ENCODE peak calls at places on chromosomes 2 and 18, in five cellular contexts. One of them, this sample, is unnamed.

GRCh38 chr2:8529706-8530277 is 152.1 kb upstream of the ID2 start:
- DNase-seq in GM23338: no peak
- DNase-seq in HCT116: no peak
- DNase-seq in K562: no peak
- DNase-seq in GM12878: no peak
- DNase-seq in this sample: no peak

GRCh38 chr2:67834482-67834881 is 228.3 kb downstream of the C1D start:
- DNase-seq in K562: no peak
- DNase-seq in GM12878: no peak
- DNase-seq in HCT116: no peak
- DNase-seq in GM23338: no peak
- DNase-seq in this sample: no peak

GRCh38 chr2:76311713-76312112 is 601.0 kb upstream of the GCFC2 start:
- DNase-seq in GM12878: no peak
- DNase-seq in GM23338: no peak
- DNase-seq in HCT116: no peak
- DNase-seq in K562: no peak
- DNase-seq in this sample: no peak

GRCh38 chr2:196725882-196726281 is 73.6 kb downstream of the GTF3C3 start:
- DNase-seq in GM12878: no peak
- DNase-seq in GM23338: no peak
- DNase-seq in K562: no peak
- DNase-seq in HCT116: no peak
- DNase-seq in this sample: no peak

GRCh38 chr2:174605687-174606086 is 8.1 kb upstream of the WIPF1 start:
- DNase-seq in HCT116: peak
- DNase-seq in K562: no peak
- DNase-seq in GM12878: no peak
- DNase-seq in GM23338: peak
- DNase-seq in this sample: no peak

GRCh38 chr2:194672994-194673393 is 984.0 kb upstream of the SLC39A10 start:
- DNase-seq in K562: no peak
- DNase-seq in GM12878: no peak
- DNase-seq in HCT116: no peak
- DNase-seq in GM23338: peak
- DNase-seq in this sample: no peak

GRCh38 chr2:129078548-129078947 is 759.9 kb upstream of the HS6ST1 start:
- DNase-seq in HCT116: no peak
- DNase-seq in GM23338: no peak
- DNase-seq in K562: no peak
- DNase-seq in GM12878: no peak
- DNase-seq in this sample: no peak

GRCh38 chr18:28875059-28875458 is 698.1 kb upstream of the CDH2 start:
- DNase-seq in GM12878: no peak
- DNase-seq in GM23338: no peak
- DNase-seq in K562: no peak
- DNase-seq in HCT116: no peak
- DNase-seq in this sample: no peak

GRCh38 chr18:10143601-10144000 is 229.8 kb downstream of the VAPA start:
- DNase-seq in GM23338: no peak
- DNase-seq in GM12878: no peak
- DNase-seq in K562: no peak
- DNase-seq in HCT116: no peak
- DNase-seq in this sample: no peak

GRCh38 chr18:59963229-59963628 is 63.4 kb downstream of the PMAIP1 start:
- DNase-seq in HCT116: no peak
- DNase-seq in GM12878: no peak
- DNase-seq in GM23338: no peak
- DNase-seq in K562: no peak
- DNase-seq in this sample: no peak
- TF ChIP-seq REST in HCT116: no peak
- TF ChIP-seq REST in GM12878: no peak
- TF ChIP-seq REST in GM23338: no peak
- TF ChIP-seq REST in K562: no peak
- TF ChIP-seq REST in this sample: no peak

GRCh38 chr18:35347991-35348390 is 3.8 kb upstream of the ZNF24 start:
- DNase-seq in GM23338: no peak
- DNase-seq in GM12878: no peak
- DNase-seq in HCT116: no peak
- DNase-seq in K562: no peak
- DNase-seq in this sample: no peak
- TF ChIP-seq EZH2 in GM23338: no peak
- TF ChIP-seq EZH2 in GM12878: no peak
- TF ChIP-seq EZH2 in HCT116: no peak
- TF ChIP-seq EZH2 in K562: no peak
- TF ChIP-seq EZH2 in this sample: no peak

GRCh38 chr2:20707601-20708000 is 40.7 kb downstream of the GDF7 start:
- DNase-seq in K562: no peak
- DNase-seq in GM12878: no peak
- DNase-seq in HCT116: no peak
- DNase-seq in GM23338: no peak
- DNase-seq in this sample: no peak
- TF ChIP-seq REST in K562: no peak
- TF ChIP-seq REST in GM12878: no peak
- TF ChIP-seq REST in HCT116: no peak
- TF ChIP-seq REST in GM23338: no peak
- TF ChIP-seq REST in this sample: no peak

DNA sequence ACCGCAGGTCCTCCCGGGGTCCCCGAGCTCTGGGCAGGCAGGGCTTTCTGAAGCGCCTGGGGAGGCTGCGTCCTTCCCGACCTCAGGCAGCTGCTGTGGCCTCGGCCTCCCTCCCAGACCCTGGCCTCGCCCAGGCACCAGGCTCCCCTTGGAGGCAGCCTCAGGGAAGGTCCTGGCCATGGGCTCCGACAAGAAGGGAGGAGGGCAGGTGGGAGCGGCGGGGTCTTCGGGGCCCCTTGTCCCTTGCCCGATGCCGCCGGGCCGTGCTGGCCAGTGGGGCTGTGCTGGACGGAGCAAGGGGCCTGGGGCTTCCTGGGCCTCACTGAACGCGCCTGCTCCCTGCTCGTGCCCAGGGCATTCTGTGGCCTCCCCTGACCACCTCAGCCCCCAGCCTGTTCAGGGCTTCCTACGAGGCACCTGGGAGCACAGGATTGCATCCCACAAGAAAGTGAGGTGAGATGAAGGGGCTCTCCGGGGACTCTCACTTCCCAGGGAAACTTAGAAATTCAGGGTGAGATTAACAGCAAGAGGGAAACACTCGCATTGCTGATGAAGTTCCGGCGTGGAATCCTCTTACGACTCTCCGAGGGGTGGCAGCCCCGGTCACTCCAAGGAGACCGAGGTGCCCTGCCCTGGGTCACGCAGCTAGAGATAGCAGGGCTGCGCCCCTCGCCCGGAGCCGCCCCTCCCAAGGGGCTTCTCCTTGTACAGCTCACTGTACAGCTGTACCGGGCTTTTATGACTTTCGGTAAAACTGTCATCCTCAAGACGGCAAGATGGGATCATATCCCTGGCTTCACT is 792 bp downstream of the MFSD2B start:
- DNase-seq in HCT116: no peak
- DNase-seq in K562: peak
- DNase-seq in GM23338: peak
- DNase-seq in GM12878: no peak
- DNase-seq in this sample: no peak
- TF ChIP-seq EZH2 in HCT116: no peak
- TF ChIP-seq EZH2 in K562: no peak
- TF ChIP-seq EZH2 in GM23338: no peak
- TF ChIP-seq EZH2 in GM12878: no peak
- TF ChIP-seq EZH2 in this sample: no peak

DNA sequence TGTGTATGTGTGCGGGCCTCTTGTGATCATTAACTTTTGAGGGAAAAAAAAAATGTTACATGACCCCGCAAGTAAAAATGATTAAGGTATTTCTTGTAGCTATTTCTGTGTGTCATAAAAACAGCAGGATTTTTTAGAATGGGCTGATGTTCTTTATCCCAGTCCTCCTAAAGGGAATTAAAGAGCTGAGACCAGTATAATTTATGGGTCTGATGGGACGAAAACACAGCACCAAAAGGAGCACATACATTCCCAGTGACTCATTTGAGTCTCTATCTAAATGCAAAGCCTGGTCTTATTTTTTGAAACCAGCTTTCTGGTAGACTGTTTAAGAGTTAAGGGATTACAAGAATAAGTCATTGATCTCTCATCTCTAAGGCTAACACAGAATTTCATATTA is 342.2 kb upstream of the EPHA4 start:
- DNase-seq in GM23338: no peak
- DNase-seq in K562: no peak
- DNase-seq in HCT116: no peak
- DNase-seq in GM12878: no peak
- DNase-seq in this sample: no peak
- TF ChIP-seq REST in GM23338: no peak
- TF ChIP-seq REST in K562: no peak
- TF ChIP-seq REST in HCT116: no peak
- TF ChIP-seq REST in GM12878: no peak
- TF ChIP-seq REST in this sample: no peak

GRCh38 chr2:170712653-170713279 is 2.4 kb upstream of the SP5 start:
- DNase-seq in K562: no peak
- DNase-seq in HCT116: no peak
- DNase-seq in GM23338: peak
- DNase-seq in GM12878: no peak
- DNase-seq in this sample: no peak
- TF ChIP-seq EZH2 in K562: no peak
- TF ChIP-seq EZH2 in HCT116: no peak
- TF ChIP-seq EZH2 in GM23338: peak
- TF ChIP-seq EZH2 in GM12878: peak
- TF ChIP-seq EZH2 in this sample: no peak

DNA sequence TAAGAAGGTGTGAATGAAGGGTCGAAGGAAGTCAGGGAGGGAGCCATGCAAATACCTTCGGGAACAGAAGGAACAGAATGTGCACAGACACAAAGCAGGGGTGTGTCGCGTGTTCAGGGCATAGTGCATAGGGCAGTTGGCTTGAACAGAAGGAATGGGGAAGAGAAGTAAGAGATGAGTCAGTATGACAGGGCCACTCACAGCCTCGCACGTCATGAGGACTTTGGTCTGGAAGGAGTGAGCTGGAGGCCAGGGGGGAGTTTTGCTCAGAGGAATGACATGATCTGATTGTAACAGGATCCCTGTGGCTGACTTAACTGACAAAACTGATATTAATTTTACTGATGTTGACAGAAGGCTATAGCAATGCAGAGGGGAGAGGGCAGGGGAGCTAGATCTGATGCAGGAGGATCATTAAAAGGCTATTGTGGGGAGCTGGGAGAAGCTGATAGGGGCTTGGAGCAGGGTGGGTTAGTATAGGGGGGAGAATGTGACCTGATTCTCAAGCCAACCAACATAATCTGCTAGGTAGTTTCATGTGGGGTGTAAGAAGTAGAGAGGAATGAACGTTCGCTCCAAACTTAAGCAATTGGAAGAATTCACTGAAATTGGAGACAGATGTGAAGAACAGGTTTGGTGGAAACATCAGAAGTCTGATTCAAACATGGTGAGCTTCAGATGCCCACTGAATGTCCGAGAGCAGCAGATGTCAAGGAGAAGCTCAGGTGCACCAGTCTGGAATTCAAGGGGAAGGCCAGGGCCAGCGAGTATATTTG is 60.4 kb upstream of the COPS8 start:
- DNase-seq in GM12878: no peak
- DNase-seq in HCT116: peak
- DNase-seq in K562: no peak
- DNase-seq in GM23338: no peak
- DNase-seq in this sample: peak
- TF ChIP-seq REST in GM12878: no peak
- TF ChIP-seq REST in HCT116: no peak
- TF ChIP-seq REST in K562: no peak
- TF ChIP-seq REST in GM23338: no peak
- TF ChIP-seq REST in this sample: no peak

DNA sequence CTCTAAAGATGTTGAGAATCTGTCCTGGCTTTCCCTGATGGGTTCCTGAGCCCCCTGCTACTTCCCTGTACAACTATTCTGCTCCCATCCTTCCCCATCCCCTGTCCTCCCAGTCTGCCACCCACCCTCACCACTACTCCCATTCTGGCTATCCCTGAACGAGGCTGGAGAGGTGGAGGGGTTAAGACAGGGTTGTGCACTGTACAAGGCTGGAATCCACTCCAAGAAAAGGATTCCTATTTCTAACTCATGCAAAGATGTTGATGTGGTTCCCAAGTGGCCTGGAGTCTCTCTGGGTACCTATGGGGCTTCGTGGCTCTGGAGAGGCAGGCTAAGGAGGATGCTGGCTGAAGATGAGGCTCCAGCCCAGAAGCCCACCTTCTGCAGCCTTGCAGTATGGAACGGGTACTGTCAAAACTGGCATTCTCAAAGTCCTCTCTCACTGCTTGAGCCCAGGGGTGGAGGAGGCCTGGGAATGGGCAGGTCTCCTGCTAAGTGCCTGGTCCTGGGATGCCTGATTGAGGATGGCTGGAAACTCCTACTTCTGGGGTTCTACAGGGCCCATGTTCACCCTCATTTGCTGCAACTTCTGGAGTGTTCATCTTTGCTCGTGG is 1.3 kb upstream of the FEV start:
- DNase-seq in HCT116: no peak
- DNase-seq in GM12878: no peak
- DNase-seq in K562: no peak
- DNase-seq in GM23338: no peak
- DNase-seq in this sample: no peak
- TF ChIP-seq EZH2 in HCT116: no peak
- TF ChIP-seq EZH2 in GM12878: no peak
- TF ChIP-seq EZH2 in K562: no peak
- TF ChIP-seq EZH2 in GM23338: peak
- TF ChIP-seq EZH2 in this sample: no peak

DNA sequence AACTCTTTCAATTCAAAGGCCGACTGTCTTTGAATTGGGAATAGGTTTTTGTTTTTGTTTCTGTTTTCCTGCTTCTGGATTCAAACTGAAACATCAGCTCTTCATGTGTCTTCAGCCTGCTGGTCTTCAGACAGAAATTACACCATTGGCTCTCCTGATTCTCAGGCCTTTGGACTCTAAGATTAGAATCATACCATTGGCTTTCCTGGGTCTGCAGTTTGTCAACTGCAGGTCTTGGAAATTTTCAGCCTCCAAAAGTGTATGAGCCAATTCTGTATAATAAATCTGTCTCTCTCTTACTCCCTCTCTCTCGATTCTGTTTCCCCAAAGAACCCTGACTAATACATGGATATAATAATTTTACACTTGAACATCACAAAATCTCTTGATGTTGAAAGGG is 31.1 kb downstream of the CTLA4 start:
- DNase-seq in K562: no peak
- DNase-seq in GM23338: no peak
- DNase-seq in GM12878: no peak
- DNase-seq in HCT116: no peak
- DNase-seq in this sample: no peak
- TF ChIP-seq REST in K562: no peak
- TF ChIP-seq REST in GM23338: no peak
- TF ChIP-seq REST in GM12878: no peak
- TF ChIP-seq REST in HCT116: no peak
- TF ChIP-seq REST in this sample: no peak